ENCODE peak calls at places on chromosomes 7 and 10, in five cellular contexts. W, L, Z, U and K are unnamed samples.

GRCh38 chr7:151686826-151687225 is 167.1 kb upstream of the RHEB start:
- DNase-seq in W (no peak), L (no peak), Z (no peak), U (no peak), K (no peak)

GRCh38 chr7:24972991-24973390 is 7.0 kb downstream of the OSBPL3 start:
- DNase-seq in W (no peak), L (no peak), Z (no peak), U (no peak), K (no peak)

GRCh38 chr10:122139226-122139625 is 131.9 kb upstream of the BTBD16 start:
- DNase-seq in W (peak; percentile 77), L (no peak), Z (no peak), U (peak; percentile 84), K (no peak)

GRCh38 chr7:111126987-111127386 is 36.1 kb downstream of the LRRN3 start:
- DNase-seq in W (no peak), L (no peak), Z (no peak), U (no peak), K (no peak)

GRCh38 chr7:100003711-100004661 is 11.4 kb upstream of the ZKSCAN1 start:
- DNase-seq in W (no peak), L (no peak), Z (peak; percentile 84), U (no peak), K (peak; percentile 73)

GRCh38 chr10:33155720-33156638 is 178.5 kb downstream of the NRP1 start:
- DNase-seq in W (peak; percentile 55), L (no peak), Z (no peak), U (no peak), K (peak; percentile 60)

GRCh38 chr7:146690987-146691386 is 574.4 kb downstream of the CNTNAP2 start:
- DNase-seq in W (no peak), L (no peak), Z (no peak), U (no peak), K (no peak)

GRCh38 chr10:93554760-93555432 is 11.6 kb upstream of the FFAR4 start:
- DNase-seq in W (peak; percentile 80), L (no peak), Z (peak; percentile 81), U (peak; percentile 61), K (peak; percentile 68)

GRCh38 chr7:95907337-95907736 is 135.0 kb downstream of the DYNC1I1 start:
- DNase-seq in W (no peak), L (no peak), Z (no peak), U (no peak), K (no peak)

GRCh38 chr10:18659784-18660561 is 742 bp downstream of the ARL5B start:
- DNase-seq in W (no peak), L (no peak), Z (no peak), U (no peak), K (peak; percentile 94)

GRCh38 chr10:123429631-123430257 is 236.4 kb upstream of the GPR26 start:
- DNase-seq in W (no peak), L (no peak), Z (no peak), U (no peak), K (no peak)

GRCh38 chr10:86255405-86256251 is 111.0 kb downstream of the GRID1 start:
- DNase-seq in W (no peak), L (no peak), Z (no peak), U (no peak), K (no peak)

GRCh38 chr10:22053048-22053447 is 49.5 kb upstream of the DNAJC1 start:
- DNase-seq in W (no peak), L (no peak), Z (no peak), U (no peak), K (no peak)

GRCh38 chr7:36565792-36566356 is 158.4 kb downstream of the AOAH start:
- DNase-seq in W (no peak), L (no peak), Z (no peak), U (no peak), K (no peak)

GRCh38 chr10:124000792-124001201 is 92.6 kb downstream of the CHST15 start:
- DNase-seq in W (peak; percentile 56), L (no peak), Z (no peak), U (no peak), K (no peak)

GRCh38 chr10:4652111-4653010 is 173.6 kb upstream of the AKR1E2 start:
- DNase-seq in W (no peak), L (no peak), Z (no peak), U (no peak), K (no peak)

GRCh38 chr7:30865821-30866220 is 45.8 kb upstream of the AQP1 start:
- DNase-seq in W (no peak), L (no peak), Z (no peak), U (no peak), K (no peak)
- H3K4me1 ChIP-seq in W (no peaks in the 10 kb centered on the region), L (no peaks in the 10 kb centered on the region), Z (no peaks in the 10 kb centered on the region), U (peaks cover 46% of the 10 kb centered on the region), K (peaks cover 13% of the 10 kb centered on the region)

GRCh38 chr7:74379938-74380337 is 73.8 kb upstream of the GTF2IRD1 start:
- DNase-seq in W (no peak), L (no peak), Z (peak; percentile 69), U (peak; percentile 59), K (no peak)
- H3K27ac ChIP-seq in W (no peak overlapping the region), L (no peak overlapping the region), Z (no peak overlapping the region), U (no peak overlapping the region), K (no peak overlapping the region)

GRCh38 chr10:102399217-102400021 is 3.9 kb downstream of the NFKB2 start:
- DNase-seq in W (peak; percentile 87), L (peak; percentile 85), Z (peak; percentile 92), U (peak; percentile 92), K (peak; percentile 85)
- H3K4me1 ChIP-seq in W (no peaks in the 10 kb centered on the region), L (peaks cover 33% of the 10 kb centered on the region), Z (no peaks in the 10 kb centered on the region), U (peaks cover 21% of the 10 kb centered on the region), K (peaks cover 2% of the 10 kb centered on the region)

GRCh38 chr7:26398436-26399308 is 107.0 kb downstream of the SNX10 start:
- DNase-seq in W (no peak), L (no peak), Z (peak; percentile 69), U (peak; percentile 64), K (peak; percentile 13)
- H3K27ac ChIP-seq in W (peak overlapping the region; percentile 74), L (no peak overlapping the region), Z (peak overlapping the region; percentile 69), U (peak overlapping the region; percentile 60), K (peak overlapping the region; percentile 82)

DNA sequence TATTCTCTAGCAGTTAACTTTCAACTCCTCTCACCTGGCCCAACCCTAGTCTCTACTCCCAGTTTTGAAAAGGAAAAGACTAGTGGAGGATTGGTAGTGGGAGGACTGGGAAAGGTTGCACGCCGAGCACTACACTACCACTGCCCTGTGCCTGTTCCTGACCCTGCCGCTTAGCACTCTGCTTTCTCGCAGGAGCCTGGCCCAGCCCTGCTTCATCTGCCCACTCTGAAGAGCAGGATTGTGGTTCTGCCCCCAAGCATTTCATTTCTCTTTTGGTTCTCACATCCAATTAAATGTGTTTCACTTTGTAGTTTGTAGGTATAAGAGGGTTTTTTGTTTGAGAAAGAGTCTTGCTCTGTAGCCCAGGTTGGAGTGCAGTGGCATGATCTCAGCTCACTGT is 31.5 kb upstream of the RBM20 start:
- DNase-seq in W (no peak), L (no peak), Z (no peak), U (no peak), K (no peak)
- H3K4me1 ChIP-seq in W (no peaks in the 10 kb centered on the region), L (no peaks in the 10 kb centered on the region), Z (no peaks in the 10 kb centered on the region), U (no peaks in the 10 kb centered on the region), K (no peaks in the 10 kb centered on the region)

GRCh38 chr10:10967029-10967428 is 50.6 kb upstream of the CELF2 start:
- DNase-seq in W (no peak), L (no peak), Z (peak; percentile 46), U (no peak), K (no peak)
- H3K27ac ChIP-seq in W (no peak overlapping the region), L (no peak overlapping the region), Z (no peak overlapping the region), U (no peak overlapping the region), K (no peak overlapping the region)

DNA sequence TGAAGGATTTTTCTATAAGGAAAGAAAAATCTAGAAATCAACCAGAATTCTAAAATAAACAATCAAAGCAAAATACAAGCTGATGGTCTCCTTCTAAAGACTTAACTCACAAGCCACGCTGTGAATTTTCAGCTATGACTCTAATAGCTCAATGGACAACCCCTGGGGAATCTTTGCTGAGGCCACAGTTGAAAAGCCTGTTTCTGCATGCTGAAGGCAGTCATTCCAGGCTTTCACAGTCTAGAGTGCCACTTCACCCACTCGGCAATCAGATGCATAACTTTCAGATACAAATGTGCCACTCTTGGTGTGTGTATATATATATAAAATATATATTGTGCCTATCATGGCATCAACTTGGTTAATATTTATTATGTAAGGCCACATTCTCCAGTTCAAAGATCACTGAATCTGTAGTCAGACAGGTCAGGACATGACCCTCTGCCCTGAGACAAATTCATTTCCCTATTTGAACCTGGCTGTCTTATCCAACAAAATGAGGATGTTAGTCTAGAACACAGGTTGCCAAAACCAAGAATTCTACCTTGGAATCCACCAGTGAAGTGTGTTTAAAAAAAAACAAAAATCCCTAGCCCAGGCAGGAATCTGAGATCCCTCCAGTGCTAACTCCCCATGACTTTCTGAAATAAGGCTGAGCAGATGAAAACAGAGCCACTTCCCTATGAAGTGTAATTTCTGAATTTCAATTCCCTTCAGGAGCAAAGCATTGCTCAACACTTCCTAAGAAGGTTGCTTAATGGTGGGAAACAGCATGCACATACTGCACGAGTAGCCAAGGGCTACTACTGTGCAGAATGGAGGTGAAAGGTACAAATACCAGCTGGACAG is 9.9 kb downstream of the LIPA start:
- DNase-seq in W (no peak), L (no peak), Z (no peak), U (no peak), K (peak; percentile 77)
- H3K4me1 ChIP-seq in W (no peaks in the 10 kb centered on the region), L (no peaks in the 10 kb centered on the region), Z (no peaks in the 10 kb centered on the region), U (peaks cover 7% of the 10 kb centered on the region), K (peaks cover 14% of the 10 kb centered on the region)

DNA sequence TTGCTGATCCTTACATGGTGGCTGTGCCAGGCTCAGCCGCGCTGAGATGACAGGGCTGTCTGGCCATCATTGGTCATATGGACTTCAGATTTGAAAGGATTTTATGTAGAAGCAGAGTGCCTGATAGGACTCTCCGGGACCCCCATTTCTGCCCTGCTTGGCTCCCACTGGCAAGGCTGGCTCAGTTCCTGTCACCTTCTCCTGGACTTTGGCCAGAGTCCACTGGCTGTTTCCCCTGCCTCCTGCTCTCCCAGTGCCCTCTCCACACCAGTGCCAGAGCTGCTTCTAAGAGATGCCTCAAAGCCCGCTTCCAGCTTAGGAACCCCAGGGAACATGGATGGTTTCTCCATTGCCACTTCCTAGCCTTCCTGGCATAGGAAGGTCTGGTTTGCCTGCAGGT is 5.1 kb upstream of the SH2D4B start:
- DNase-seq in W (no peak), L (no peak), Z (no peak), U (no peak), K (no peak)
- H3K27ac ChIP-seq in W (no peak overlapping the region), L (no peak overlapping the region), Z (no peak overlapping the region), U (no peak overlapping the region), K (no peak overlapping the region)